ENCODE peak calls at places on chromosomes 1 and 21, in six cellular contexts. C is C1 segment of cervical spinal cord; Z is activated CD4-positive, alpha-beta T cell treated with anti-CD3 and anti-CD28 coated beads for 36 hours; B is HEK293T; F is nephron progenitor cell; K is SHP77. P is an unnamed sample.

GRCh38 chr1:164256456-164256855 is 302.5 kb upstream of the PBX1 start:
- DNase-seq in F (no peak), C (no peak), K (no peak), Z (no peak), B (no peak), P (no peak)

GRCh38 chr1:164635074-164635783 is 76.2 kb downstream of the PBX1 start:
- DNase-seq in Z (no peak), C (no peak), B (no peak), F (no peak), K (no peak), P (no peak)

GRCh38 chr1:85015826-85016225 is 18.9 kb upstream of the MCOLN2 start:
- DNase-seq in F (no peak), B (no peak), C (no peak), K (no peak), Z (no peak), P (no peak)

GRCh38 chr1:244496186-244496585 is 35.1 kb downstream of the CATSPERE start:
- DNase-seq in C (no peak), Z (no peak), F (no peak), B (no peak), K (no peak), P (no peak)

GRCh38 chr1:200938955-200939354 is 44.3 kb downstream of the INAVA start:
- DNase-seq in F (no peak), K (no peak), Z (peak; percentile 30), C (no peak), B (no peak), P (peak; percentile 17)

GRCh38 chr1:26690157-26690556 is 5.7 kb upstream of the ARID1A start:
- DNase-seq in K (no peak), B (no peak), C (no peak), F (no peak), Z (no peak), P (no peak)

GRCh38 chr1:1068374-1069060 is 5.6 kb downstream of the RNF223 start:
- DNase-seq in C (no peak), F (peak; percentile 48), K (no peak), Z (no peak), B (no peak), P (no peak)

GRCh38 chr1:17569200-17570139 is 30.0 kb downstream of the ARHGEF10L start:
- DNase-seq in K (no peak), Z (no peak), F (no peak), C (peak; percentile 67), B (no peak), P (peak; percentile 97)

GRCh38 chr1:235069577-235070563 is 58.8 kb downstream of the TOMM20 start:
- DNase-seq in K (peak; percentile 94), C (no peak), B (no peak), F (no peak), Z (no peak), P (peak; percentile 97)

GRCh38 chr21:38979271-38980196 is 173.8 kb downstream of the ETS2 start:
- DNase-seq in Z (peak; percentile 41), K (no peak), B (no peak), F (no peak), C (no peak), P (peak; percentile 15)

GRCh38 chr1:12336436-12336835 is 106.6 kb downstream of the VPS13D start:
- DNase-seq in C (no peak), B (no peak), Z (no peak), K (no peak), F (no peak), P (peak; percentile 19)

GRCh38 chr1:14597343-14598006 is 1.0 kb upstream of the KAZN start:
- DNase-seq in F (peak; percentile 23), K (no peak), Z (no peak), B (no peak), C (no peak), P (no peak)

GRCh38 chr1:152866321-152866720 is 6.5 kb downstream of the LCE7A start:
- DNase-seq in Z (no peak), B (no peak), F (no peak), C (no peak), K (no peak), P (no peak)

GRCh38 chr1:86416343-86416742 is 7.6 kb upstream of the CLCA2 start:
- DNase-seq in Z (no peak), F (no peak), K (no peak), B (no peak), C (no peak), P (no peak)

GRCh38 chr1:5975133-5975880 is 16.9 kb downstream of the NPHP4 start:
- DNase-seq in B (peak; percentile 48), C (peak; percentile 48), Z (peak; percentile 57), F (peak; percentile 62), K (peak; percentile 11), P (peak; percentile 42)

GRCh38 chr1:167517535-167518330 is 596 bp downstream of the CD247 start:
- DNase-seq in K (no peak), B (no peak), C (no peak), Z (peak; percentile 97), F (no peak), P (peak; percentile 89)

GRCh38 chr1:29673669-29674624 is 437.6 kb downstream of the PTPRU start:
- DNase-seq in B (no peak), C (no peak), F (no peak), Z (no peak), K (no peak), P (no peak)

GRCh38 chr21:40254540-40255455 is 387.6 kb downstream of the PCP4 start:
- DNase-seq in K (no peak), C (no peak), Z (no peak), F (no peak), B (no peak), P (no peak)

GRCh38 chr21:42306366-42307035 is 8.7 kb downstream of the TFF3 start:
- DNase-seq in B (no peak), Z (no peak), F (no peak), C (no peak), K (no peak), P (no peak)

GRCh38 chr1:157399984-157400382 is 152.3 kb downstream of the FCRL5 start:
- DNase-seq in C (no peak), Z (peak; percentile 39), B (peak; percentile 30), K (no peak), F (no peak), P (peak; percentile 10)

P was measured in RPMI7951.